ENCODE peak calls at places on chromosome 11, in six cellular contexts. V, H, Q, T, M and Z are unnamed samples.

GRCh38 chr11:18078909-18079308 is 27.0 kb downstream of the SAAL1 start:
- DNase-seq in Q (no peak), M (no peak), H (no peak), V (no peak), T (no peak), Z (no peak)

GRCh38 chr11:112300094-112300786 is 39.6 kb upstream of the PLET1 start:
- DNase-seq in H (no peak), T (no peak), V (no peak), M (no peak), Q (no peak), Z (no peak)

GRCh38 chr11:78595431-78596130 is 20.9 kb upstream of the NARS2 start:
- DNase-seq in M (peak; percentile 95), T (no peak), H (no peak), V (no peak), Q (no peak), Z (no peak)

GRCh38 chr11:79342686-79343085 is 98.1 kb downstream of the TENM4 start:
- DNase-seq in T (no peak), Q (no peak), H (no peak), V (no peak), M (no peak), Z (no peak)

GRCh38 chr11:92791886-92792285 is 177.6 kb upstream of the MTNR1B start:
- DNase-seq in V (no peak), Q (no peak), H (no peak), T (no peak), M (no peak), Z (no peak)

GRCh38 chr11:64451856-64452255 is 92.9 kb downstream of the RPS6KA4 start:
- DNase-seq in M (no peak), T (no peak), H (no peak), V (no peak), Q (no peak), Z (no peak)

GRCh38 chr11:128415539-128415938 is 171.8 kb downstream of the ETS1 start:
- DNase-seq in V (no peak), Q (no peak), M (no peak), T (no peak), H (no peak), Z (peak; percentile 40)

GRCh38 chr11:299951-300735 is 817 bp upstream of the IFITM5 start:
- DNase-seq in Q (peak; percentile 68), H (no peak), T (peak; percentile 28), M (peak; percentile 27), V (no peak), Z (no peak)

GRCh38 chr11:93939084-93939780 is 81.9 kb upstream of the HEPHL1 start:
- DNase-seq in M (peak; percentile 21), Q (peak; percentile 57), V (no peak), T (no peak), H (peak; percentile 29), Z (peak; percentile 96)

GRCh38 chr11:74696932-74697687 is 34.1 kb downstream of the CHRDL2 start:
- DNase-seq in Q (peak; percentile 95), M (peak; percentile 96), H (peak; percentile 83), V (peak; percentile 77), T (peak; percentile 26), Z (peak; percentile 78)

GRCh38 chr11:119205574-119206511 is at the start of gene CBL:
- DNase-seq in V (peak; percentile 98), M (peak; percentile 90), H (peak; percentile 44), T (peak; percentile 80), Q (peak; percentile 88), Z (peak; percentile 90)
- TF ChIP-seq CTCF in V (peak; percentile 83), M (peak; percentile 80), H (peak; percentile 91), T (peak; percentile 86), Q (peak; percentile 91), Z (peak; percentile 76)

GRCh38 chr11:11629368-11629767 is 7.6 kb upstream of the GALNT18 start:
- DNase-seq in T (no peak), V (no peak), Q (no peak), M (no peak), H (no peak), Z (no peak)
- H3K4me3 ChIP-seq in T (no peak overlapping the region), V (no peak overlapping the region), Q (no peak overlapping the region), M (no peak overlapping the region), H (no peak overlapping the region), Z (no peak overlapping the region)

DNA sequence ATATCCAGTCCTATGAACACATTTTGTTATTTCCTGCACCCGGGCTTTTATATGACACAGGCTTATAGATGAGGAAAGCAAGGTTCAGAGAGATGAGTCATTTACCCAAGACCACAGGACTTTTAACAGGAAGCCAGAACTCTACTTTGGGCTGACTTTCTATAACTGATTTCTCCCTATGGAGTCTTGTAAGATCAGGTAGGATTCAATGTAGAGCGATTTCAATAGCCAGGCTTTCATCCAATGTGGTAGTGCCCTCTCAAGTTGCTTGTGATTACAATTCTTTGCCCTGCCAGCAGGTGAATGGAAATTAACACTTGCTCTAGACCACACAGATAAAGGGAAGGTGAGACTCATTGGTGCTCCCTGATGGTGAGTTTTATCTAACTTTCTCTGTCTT is 378.3 kb downstream of the INSC start:
- DNase-seq in V (no peak), Q (no peak), M (peak; percentile 77), T (no peak), H (no peak), Z (no peak)
- TF ChIP-seq CTCF in V (no peak), Q (no peak), M (no peak), T (no peak), H (no peak), Z (no peak)

DNA sequence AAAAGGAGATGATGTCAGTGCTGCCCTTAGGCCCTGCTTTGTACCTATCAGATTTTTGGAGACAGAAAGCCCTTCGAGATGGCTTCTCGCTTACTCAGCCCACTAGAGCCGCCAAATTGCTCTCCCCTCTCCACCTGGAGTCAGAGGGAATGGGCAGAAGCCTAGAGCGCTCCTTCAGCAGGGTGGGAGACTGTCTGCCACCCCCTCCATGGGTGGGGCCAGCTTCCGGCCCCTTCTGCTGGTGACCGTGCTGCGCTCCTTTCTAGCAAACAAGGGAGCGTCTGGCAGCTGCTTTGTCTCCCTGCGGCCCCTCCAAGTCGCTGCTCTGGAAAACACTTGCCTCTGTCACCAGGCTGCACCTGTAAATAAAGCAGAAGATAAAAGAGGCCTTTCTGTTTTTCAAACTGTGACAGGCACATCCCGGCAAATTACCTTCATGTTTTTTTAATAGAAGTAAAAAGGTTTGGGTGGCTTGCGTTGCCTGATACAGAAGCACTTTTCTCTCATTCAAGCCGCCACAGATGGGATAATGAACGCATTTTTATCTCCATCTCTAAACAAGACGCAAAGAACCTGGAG is 145.7 kb upstream of the NECTIN1 start:
- DNase-seq in M (no peak), V (no peak), Q (no peak), H (no peak), T (no peak), Z (no peak)
- H3K4me3 ChIP-seq in M (no peak overlapping the region), V (no peak overlapping the region), Q (no peak overlapping the region), H (no peak overlapping the region), T (no peak overlapping the region), Z (no peak overlapping the region)

GRCh38 chr11:86710936-86711335 is 38.5 kb upstream of the ME3 start:
- DNase-seq in M (no peak), T (no peak), Q (no peak), V (no peak), H (no peak), Z (no peak)
- TF ChIP-seq CTCF in M (no peak), T (no peak), Q (no peak), V (no peak), H (no peak), Z (no peak)

DNA sequence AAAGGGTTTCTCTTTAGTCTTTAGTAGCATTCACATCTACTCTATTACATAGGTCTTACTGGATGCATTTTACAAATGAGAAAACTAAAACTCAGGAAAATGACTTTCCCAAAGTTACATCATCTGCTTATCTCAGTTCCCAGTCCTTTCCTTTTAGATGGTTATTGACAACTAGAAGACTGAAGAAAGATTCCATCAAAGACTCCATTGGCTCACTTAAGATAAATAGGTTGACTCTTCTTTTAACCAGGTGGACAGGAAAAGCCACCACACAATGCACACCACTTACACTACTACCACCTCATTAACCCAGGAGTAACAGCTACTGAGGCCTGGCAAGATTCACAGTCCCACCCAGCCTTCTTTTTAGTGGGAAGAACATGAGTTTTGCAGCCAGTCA is 123.6 kb downstream of the TRIM44 start:
- DNase-seq in T (no peak), H (no peak), M (no peak), V (no peak), Q (peak; percentile 68), Z (no peak)
- H3K4me3 ChIP-seq in T (no peak overlapping the region), H (no peak overlapping the region), M (no peak overlapping the region), V (no peak overlapping the region), Q (no peak overlapping the region), Z (no peak overlapping the region)

GRCh38 chr11:45110562-45110961 is 35.9 kb upstream of the PRDM11 start:
- DNase-seq in T (peak; percentile 72), H (peak; percentile 34), M (peak; percentile 74), Q (peak; percentile 82), V (peak; percentile 48), Z (peak; percentile 80)
- TF ChIP-seq CTCF in T (peak; percentile 83), H (peak; percentile 74), M (peak; percentile 77), Q (peak; percentile 75), V (peak; percentile 62), Z (peak; percentile 75)

GRCh38 chr11:73312806-73313403 is 4.8 kb downstream of the ARHGEF17 start:
- DNase-seq in Q (no peak), H (no peak), M (peak; percentile 66), V (no peak), T (no peak), Z (no peak)

GRCh38 chr11:73316422-73316821 is 8.3 kb downstream of the ARHGEF17 start:
- DNase-seq in V (no peak), T (no peak), M (no peak), H (no peak), Q (no peak), Z (no peak)

GRCh38 chr11:73315288-73316020 is 7.4 kb downstream of the ARHGEF17 start:
- DNase-seq in V (no peak), H (no peak), M (no peak), Q (no peak), T (no peak), Z (no peak)

GRCh38 chr11:73313652-73314051 is 5.6 kb downstream of the ARHGEF17 start:
- DNase-seq in V (no peak), H (no peak), T (no peak), M (no peak), Q (no peak), Z (no peak)

DNA sequence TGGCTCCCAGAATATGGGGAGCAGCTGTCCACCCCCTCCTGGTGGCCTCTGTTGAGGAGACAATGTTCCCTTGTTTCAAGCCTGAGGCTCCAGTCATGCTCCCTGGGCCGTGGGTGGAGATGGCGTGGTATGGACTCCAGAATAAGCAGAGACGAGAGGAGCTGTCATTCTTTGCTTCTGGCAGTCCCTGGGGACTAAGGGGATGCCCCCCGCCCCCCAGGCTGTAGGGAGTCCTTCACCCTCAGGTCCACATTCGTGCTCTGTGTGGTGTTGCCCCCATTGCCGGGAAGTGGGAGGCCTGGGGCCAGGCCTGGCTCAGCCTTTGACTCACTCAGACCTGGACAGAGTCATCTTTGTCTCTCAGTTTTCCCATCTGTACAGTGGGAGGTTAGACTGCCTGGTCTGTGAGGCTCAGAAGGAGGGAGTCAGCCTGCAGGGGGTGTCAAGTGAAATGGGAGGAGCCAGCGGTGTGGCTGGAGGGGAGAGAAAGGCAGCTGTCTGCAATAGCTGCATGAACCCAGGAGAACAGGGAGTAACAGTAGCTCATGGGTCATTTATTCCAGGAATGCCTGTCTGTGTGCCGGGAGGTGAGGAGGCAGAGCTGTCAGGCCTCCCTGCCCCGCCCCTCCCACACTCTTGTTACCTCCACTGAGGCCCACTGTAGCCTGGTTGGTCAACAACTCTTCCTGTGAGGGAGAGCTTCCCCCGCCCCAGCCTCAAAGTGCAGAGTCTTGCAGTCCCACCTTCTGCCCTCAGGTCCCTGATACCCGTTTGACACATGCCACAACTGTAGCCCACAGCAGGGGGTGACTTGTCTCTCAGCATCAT is 6.3 kb downstream of the ARHGEF17 start:
- DNase-seq in H (no peak), M (peak; percentile 63), T (peak; percentile 95), Q (no peak), V (no peak), Z (peak; percentile 27)
- H3K4me3 ChIP-seq in H (peak overlapping the region; percentile 8), M (peak overlapping the region; percentile 81), T (peak overlapping the region; percentile 55), Q (peak overlapping the region; percentile 81), V (peak overlapping the region; percentile 55), Z (no peak overlapping the region)

GRCh38 chr11:68843703-68844312 is 2.1 kb upstream of the CPT1A start:
- DNase-seq in V (peak; percentile 95), Q (no peak), M (peak; percentile 60), H (no peak), T (peak; percentile 67), Z (peak; percentile 73)
- TF ChIP-seq CTCF in V (peak; percentile 88), Q (no peak), M (peak; percentile 59), H (no peak), T (peak; percentile 90), Z (peak; percentile 40)